ENCODE peak calls at places on chromosomes 3 and 15, in four cellular contexts. Y is IMR-90, C is SK-N-SH, Z is A549. P is an unnamed sample.
A peak's percentile ranks its signal among the peaks of the same experiment; 100 is the strongest.

GRCh38 chr3:110318108-110318507 is 753.5 kb upstream of the NECTIN3 start:
- DNase-seq in Z (peak; percentile 12), Y (peak; percentile 43), C (no peak), P (no peak)

GRCh38 chr3:122294365-122294764 is 30.7 kb upstream of the CSTA start:
- DNase-seq in C (no peak), Y (no peak), Z (no peak), P (no peak)

GRCh38 chr15:38226867-38227266 is 25.8 kb upstream of the SPRED1 start:
- DNase-seq in C (peak; percentile 23), Y (peak; percentile 94), Z (peak; percentile 76), P (no peak)

GRCh38 chr3:13261908-13262307 is 158.2 kb downstream of the NUP210 start:
- DNase-seq in C (no peak), Z (no peak), Y (no peak), P (no peak)

GRCh38 chr3:155302476-155302875 is 9.0 kb upstream of the STRIT1 start:
- DNase-seq in Y (peak; percentile 84), C (no peak), Z (peak; percentile 7), P (no peak)

GRCh38 chr15:101446527-101447167 is 42.9 kb downstream of the PCSK6 start:
- DNase-seq in C (no peak), Y (no peak), Z (no peak), P (no peak)

GRCh38 chr3:149566296-149566945 is 91.4 kb downstream of the WWTR1 start:
- DNase-seq in Y (peak; percentile 47), Z (no peak), C (no peak), P (no peak)

GRCh38 chr15:79068790-79069189 is 21.8 kb downstream of the RASGRF1 start:
- DNase-seq in C (no peak), Z (no peak), Y (no peak), P (no peak)

GRCh38 chr15:93127286-93127685 is 38.3 kb upstream of the RGMA start:
- DNase-seq in Y (no peak), C (no peak), Z (no peak), P (no peak)

GRCh38 chr3:121942116-121942786 is 48.0 kb downstream of the SLC15A2 start:
- DNase-seq in Y (peak; percentile 7), Z (no peak), C (no peak), P (no peak)

GRCh38 chr3:47250309-47251060 is 32.1 kb downstream of the KIF9 start:
- DNase-seq in C (peak; percentile 67), Y (peak; percentile 23), Z (peak; percentile 41), P (peak; percentile 44)

GRCh38 chr3:197546307-197547085 is 9.3 kb downstream of the BDH1 start:
- DNase-seq in Z (no peak), Y (no peak), C (no peak), P (no peak)

GRCh38 chr3:41464401-41464800 is 265.1 kb downstream of the CTNNB1 start:
- DNase-seq in Z (no peak), Y (peak; percentile 5), C (peak; percentile 4), P (no peak)

GRCh38 chr3:2657408-2657807 is 452.8 kb downstream of the IL5RA start:
- DNase-seq in C (no peak), Y (peak; percentile 95), Z (no peak), P (no peak)

GRCh38 chr3:14750650-14751049 is 68.1 kb upstream of the FGD5 start:
- DNase-seq in C (no peak), Y (no peak), Z (no peak), P (no peak)

GRCh38 chr3:1908651-1909445 is 189.8 kb upstream of the CNTN4 start:
- DNase-seq in Z (no peak), C (no peak), Y (no peak), P (no peak)

GRCh38 chr3:178275793-178276192 is 260.4 kb upstream of the KCNMB2 start:
- DNase-seq in C (no peak), Y (no peak), Z (no peak), P (no peak)

GRCh38 chr3:18295171-18295920 is 129.8 kb downstream of the SATB1 start:
- DNase-seq in Y (peak; percentile 46), C (peak; percentile 12), Z (peak; percentile 80), P (peak; percentile 89)

GRCh38 chr3:147799601-147800000 is 390.4 kb downstream of the ZIC1 start:
- DNase-seq in Y (no peak), Z (no peak), C (no peak), P (no peak)

GRCh38 chr3:71064288-71064975 is 519.1 kb downstream of the FOXP1 start:
- DNase-seq in C (peak; percentile 89), Z (peak; percentile 10), Y (peak; percentile 68), P (peak; percentile 56)

GRCh38 chr15:40150163-40150925 is 10.5 kb upstream of the BUB1B start:
- DNase-seq in C (no peak), Y (peak; percentile 48), Z (peak; percentile 25), P (no peak)

GRCh38 chr15:68315495-68316007 is 38.0 kb downstream of the FEM1B start:
- DNase-seq in C (no peak), Z (no peak), Y (peak; percentile 12), P (peak; percentile 62)

GRCh38 chr3:35688826-35689225 is 49.5 kb downstream of the ARPP21 start:
- DNase-seq in Y (no peak), Z (no peak), C (no peak), P (no peak)

GRCh38 chr3:66567066-66567465 is 66.2 kb upstream of the LRIG1 start:
- DNase-seq in Y (peak; percentile 93), Z (no peak), C (no peak), P (no peak)

GRCh38 chr3:38210141-38210757 is 44.9 kb downstream of the OXSR1 start:
- DNase-seq in C (no peak), Y (no peak), Z (no peak), P (no peak)

GRCh38 chr3:60610441-60611112 is 640.7 kb downstream of the FHIT start:
- DNase-seq in Y (peak; percentile 36), Z (no peak), C (no peak), P (no peak)

GRCh38 chr3:17116007-17116659 is 231.4 kb downstream of the PLCL2 start:
- DNase-seq in Y (no peak), C (no peak), Z (no peak), P (no peak)

GRCh38 chr3:25468866-25469319 is 40.8 kb downstream of the RARB start:
- DNase-seq in Z (no peak), Y (no peak), C (peak; percentile 23), P (peak; percentile 25)

GRCh38 chr3:143697975-143698374 is 150.3 kb downstream of the SLC9A9 start:
- DNase-seq in Y (no peak), Z (peak; percentile 18), C (no peak), P (no peak)

GRCh38 chr3:112405845-112406244 is 72.9 kb downstream of the CD200 start:
- DNase-seq in C (no peak), Z (no peak), Y (peak; percentile 40), P (no peak)

GRCh38 chr3:148366743-148367410 is 330.8 kb upstream of the AGTR1 start:
- DNase-seq in Z (peak; percentile 16), C (peak; percentile 24), Y (peak; percentile 9), P (no peak)

GRCh38 chr15:58228708-58229107 is 90.5 kb downstream of the AQP9 start:
- DNase-seq in Z (peak; percentile 40), Y (peak; percentile 90), C (no peak), P (no peak)

GRCh38 chr15:76340198-76340801 is 3.7 kb downstream of the ISL2 start:
- DNase-seq in Z (no peak), C (peak; percentile 28), Y (no peak), P (peak; percentile 33)

GRCh38 chr3:177827517-177828249 is 630.4 kb upstream of the TBL1XR1 start:
- DNase-seq in Z (peak; percentile 70), Y (peak; percentile 91), C (no peak), P (no peak)

GRCh38 chr3:117059054-117059989 is 349.7 kb downstream of the TUSC7 start:
- DNase-seq in Y (peak; percentile 46), Z (peak; percentile 47), C (peak; percentile 37), P (no peak)

DNA sequence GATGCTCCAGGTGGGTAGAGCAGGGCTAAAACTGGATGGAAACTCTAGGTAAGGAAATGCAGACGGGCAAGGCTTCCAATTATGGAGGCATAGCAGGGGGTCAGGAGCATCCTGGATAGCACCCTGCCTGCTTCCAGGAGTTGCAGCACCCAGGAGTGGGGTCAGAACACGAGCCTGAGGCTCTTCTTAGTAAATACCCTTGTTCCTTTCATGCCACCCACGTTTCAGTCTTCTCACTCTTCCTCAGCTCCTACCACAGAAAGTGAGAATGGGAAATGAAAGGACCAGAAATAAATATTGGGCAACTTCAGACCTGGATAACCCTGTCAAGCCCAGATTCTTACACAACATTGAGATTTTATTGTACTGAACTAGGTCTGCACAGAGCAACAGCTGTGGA is 16.4 kb downstream of the CCR1 start:
- DNase-seq in Z (no peak), C (no peak), Y (no peak), P (no peak)
- TF ChIP-seq USF2 in Z (no peak), C (no peak), Y (no peak), P (no peak)

GRCh38 chr3:194784341-194784740 is 98.7 kb downstream of the FAM43A start:
- DNase-seq in Z (no peak), C (no peak), Y (no peak), P (no peak)

GRCh38 chr3:194781617-194782016 is 95.9 kb downstream of the FAM43A start:
- DNase-seq in Z (no peak), Y (no peak), C (no peak), P (no peak)

GRCh38 chr3:194780706-194781105 is 95.0 kb downstream of the FAM43A start:
- DNase-seq in Z (no peak), Y (no peak), C (no peak), P (no peak)

GRCh38 chr3:194785315-194785714 is 99.6 kb downstream of the FAM43A start:
- DNase-seq in Z (no peak), C (no peak), Y (no peak), P (no peak)

GRCh38 chr3:194782767-194783404 is 97.2 kb downstream of the FAM43A start:
- DNase-seq in Y (peak; percentile 4), C (no peak), Z (peak; percentile 6), P (no peak)
- TF ChIP-seq USF2 in Y (no peak), C (no peak), Z (no peak), P (no peak)

GRCh38 chr3:27666708-27667107 is 55.4 kb downstream of the EOMES start:
- DNase-seq in Y (peak; percentile 80), C (peak; percentile 72), Z (peak; percentile 25), P (peak; percentile 81)
- TF ChIP-seq USF2 in Y (no peak), C (no peak), Z (no peak), P (no peak)

GRCh38 chr3:119580148-119580760 is 962 bp downstream of the ADPRH start:
- DNase-seq in C (peak; percentile 22), Y (no peak), Z (no peak), P (no peak)
- TF ChIP-seq USF2 in C (no peak), Y (no peak), Z (no peak), P (no peak)

GRCh38 chr3:133887075-133887950 is 8.4 kb downstream of the RAB6B start:
- DNase-seq in C (no peak), Y (no peak), Z (no peak), P (no peak)
- TF ChIP-seq USF2 in C (no peak), Y (no peak), Z (no peak), P (no peak)